ENCODE peak calls at places on chromosomes 1 and 21, in ten cellular contexts. D is DMS153; F is keratinocyte; Q is fibroblast of lung; L is stimulated activated CD4-positive, alpha-beta T cell treated with anti-CD3 and anti-CD28 coated beads, Interleukin-1b, Interleukin-23, amount 100 ng/mL, for 4 hours; P is activated CD4-positive, alpha-beta T cell treated with anti-CD3 and anti-CD28 coated beads, Interleukin-2, amount 50 U/mL, for 1 hour; H is effector CD4-positive, alpha-beta T cell; M is tibial nerve; E is stimulated activated CD8-positive, alpha-beta memory T cell treated with anti-CD3 and anti-CD28 coated beads, Interleukin-7, amount 100 ng/mL, for 24 hours; T is activated naive CD4-positive, alpha-beta T cell treated with anti-CD3 and anti-CD28 coated beads, Interleukin-2, amount 10 ng/mL, durations not matched to agents 7 days and 5 days. O is an unnamed sample.

GRCh38 chr1:53733975-53734649 is 4.9 kb downstream of the GLIS1 start:
- DNase-seq in D (no peak), F (no peak), Q (peak), L (no peak), P (no peak), H (no peak), M (no peak), E (no peak), T (no peak), O (no peak)

GRCh38 chr21:45417951-45418300 is 13.0 kb downstream of the COL18A1 start:
- DNase-seq in D (no peak), F (no peak), Q (no peak), L (no peak), P (no peak), H (no peak), M (no peak), E (no peak), T (no peak), O (no peak)

GRCh38 chr1:55735110-55735509 is 519.9 kb upstream of the USP24 start:
- DNase-seq in D (no peak), F (no peak), Q (no peak), L (no peak), P (no peak), H (no peak), M (no peak), E (no peak), T (no peak), O (no peak)

GRCh38 chr1:17239420-17239819 is 9.5 kb upstream of the PADI3 start:
- DNase-seq in D (peak), F (no peak), Q (peak), L (no peak), P (no peak), H (no peak), M (no peak), E (no peak), T (no peak), O (no peak)

GRCh38 chr1:8718878-8719361 is 98.5 kb downstream of the RERE start:
- DNase-seq in D (peak), F (no peak), Q (no peak), L (no peak), P (no peak), H (no peak), M (no peak), E (no peak), T (no peak), O (no peak)

GRCh38 chr1:58927722-58928085 is 143.9 kb upstream of the JUN start:
- DNase-seq in D (no peak), F (no peak), Q (no peak), L (no peak), P (no peak), H (no peak), M (no peak), E (no peak), T (no peak), O (no peak)

GRCh38 chr1:169346036-169346589 is 21.5 kb downstream of the NME7 start:
- DNase-seq in D (no peak), F (no peak), Q (no peak), L (no peak), P (no peak), H (no peak), M (no peak), E (no peak), T (no peak), O (no peak)

GRCh38 chr1:160046494-160047115 is 14.8 kb upstream of the PIGM start:
- DNase-seq in D (no peak), F (no peak), Q (peak), L (no peak), P (peak), H (peak), M (peak), E (no peak), T (peak), O (peak)

GRCh38 chr1:152002960-152003359 is 9.3 kb upstream of the S100A10 start:
- DNase-seq in D (no peak), F (no peak), Q (no peak), L (no peak), P (no peak), H (no peak), M (no peak), E (no peak), T (no peak), O (no peak)

GRCh38 chr1:5890346-5891106 is 101.7 kb downstream of the NPHP4 start:
- DNase-seq in D (no peak), F (no peak), Q (no peak), L (no peak), P (no peak), H (no peak), M (no peak), E (no peak), T (no peak), O (no peak)

GRCh38 chr1:168628807-168629206 is 52.4 kb downstream of the XCL1 start:
- DNase-seq in D (no peak), F (peak), Q (peak), L (no peak), P (no peak), H (no peak), M (no peak), E (no peak), T (no peak), O (no peak)

GRCh38 chr1:167668108-167668507 is 38.1 kb downstream of the RCSD1 start:
- DNase-seq in D (no peak), F (no peak), Q (no peak), L (no peak), P (no peak), H (no peak), M (no peak), E (no peak), T (no peak), O (no peak)

GRCh38 chr1:93845554-93846150 is 33.4 kb downstream of the DNTTIP2 start:
- DNase-seq in D (no peak), F (no peak), Q (peak), L (peak), P (no peak), H (peak), M (no peak), E (no peak), T (no peak), O (no peak)

GRCh38 chr1:206456577-206457375 is 13.5 kb upstream of the IKBKE start:
- DNase-seq in D (no peak), F (no peak), Q (peak), L (no peak), P (no peak), H (no peak), M (no peak), E (no peak), T (no peak), O (no peak)

GRCh38 chr1:177334276-177334675 is 163.5 kb downstream of the BRINP2 start:
- DNase-seq in D (peak), F (no peak), Q (peak), L (no peak), P (no peak), H (no peak), M (no peak), E (no peak), T (no peak), O (no peak)

GRCh38 chr1:243266231-243266630 is 10.4 kb downstream of the SDCCAG8 start:
- DNase-seq in D (no peak), F (no peak), Q (peak), L (no peak), P (no peak), H (no peak), M (no peak), E (no peak), T (no peak), O (no peak)

GRCh38 chr1:92577251-92577895 is 90.6 kb upstream of the GFI1 start:
- DNase-seq in D (no peak), F (no peak), Q (peak), L (no peak), P (no peak), H (no peak), M (no peak), E (no peak), T (no peak), O (no peak)

GRCh38 chr21:31117046-31117916 is 79.0 kb upstream of the KRTAP19-8 start:
- DNase-seq in D (no peak), F (no peak), Q (peak), L (no peak), P (no peak), H (no peak), M (no peak), E (no peak), T (no peak), O (no peak)

GRCh38 chr1:235088907-235089306 is 39.7 kb downstream of the TOMM20 start:
- DNase-seq in D (no peak), F (no peak), Q (no peak), L (no peak), P (no peak), H (no peak), M (no peak), E (no peak), T (no peak), O (no peak)

GRCh38 chr1:219526074-219526473 is 86.8 kb downstream of the ZC3H11B start:
- DNase-seq in D (no peak), F (no peak), Q (no peak), L (no peak), P (no peak), H (no peak), M (no peak), E (no peak), T (no peak), O (no peak)

GRCh38 chr1:217059401-217059800 is 336.2 kb upstream of the ESRRG start:
- DNase-seq in D (no peak), F (no peak), Q (no peak), L (no peak), P (no peak), H (no peak), M (no peak), E (no peak), T (no peak), O (no peak)

GRCh38 chr1:152786077-152786476 is at the start of gene LCE1E:
- DNase-seq in D (peak), F (peak), Q (no peak), L (no peak), P (no peak), H (no peak), M (no peak), E (no peak), T (no peak), O (no peak)

GRCh38 chr1:192061556-192061955 is 96.7 kb upstream of the RGS18 start:
- DNase-seq in D (no peak), F (peak), Q (no peak), L (no peak), P (no peak), H (no peak), M (no peak), E (no peak), T (no peak), O (no peak)

GRCh38 chr1:98045211-98046030 is 124.6 kb upstream of the DPYD start:
- DNase-seq in D (no peak), F (no peak), Q (peak), L (no peak), P (no peak), H (no peak), M (no peak), E (no peak), T (peak), O (no peak)

GRCh38 chr1:40939320-40940059 is 40.0 kb upstream of the CTPS1 start:
- DNase-seq in D (no peak), F (no peak), Q (peak), L (no peak), P (no peak), H (no peak), M (no peak), E (no peak), T (no peak), O (no peak)

GRCh38 chr1:153617677-153618076 is 1.6 kb upstream of the S100A14 start:
- DNase-seq in D (peak), F (no peak), Q (no peak), L (peak), P (peak), H (peak), M (peak), E (no peak), T (peak), O (peak)

GRCh38 chr21:29114765-29115164 is 15.7 kb upstream of the MAP3K7CL start:
- DNase-seq in D (no peak), F (no peak), Q (peak), L (no peak), P (no peak), H (no peak), M (no peak), E (no peak), T (no peak), O (no peak)

GRCh38 chr21:25296239-25296638 is 311.0 kb downstream of the MRPL39 start:
- DNase-seq in D (no peak), F (no peak), Q (no peak), L (no peak), P (no peak), H (no peak), M (no peak), E (no peak), T (no peak), O (no peak)

GRCh38 chr1:203504400-203505250 is 10.7 kb downstream of the OPTC start:
- DNase-seq in D (peak), F (no peak), Q (peak), L (peak), P (peak), H (peak), M (peak), E (peak), T (peak), O (peak)

GRCh38 chr1:100785399-100786082 is 66.0 kb downstream of the VCAM1 start:
- DNase-seq in D (no peak), F (no peak), Q (peak), L (no peak), P (no peak), H (no peak), M (no peak), E (no peak), T (no peak), O (no peak)

GRCh38 chr1:160219062-160219929 is 14.1 kb downstream of the PEA15 start:
- DNase-seq in D (peak), F (no peak), Q (peak), L (no peak), P (no peak), H (no peak), M (no peak), E (no peak), T (no peak), O (no peak)

GRCh38 chr1:110084226-110085078 is 14.0 kb upstream of the ALX3 start:
- DNase-seq in D (no peak), F (no peak), Q (peak), L (no peak), P (no peak), H (no peak), M (no peak), E (no peak), T (peak), O (no peak)